ENCODE peak calls at places on chromosomes 6 and 20, in four cellular contexts. S is ascending aorta, D is heart right ventricle, E is breast epithelium. U is an unnamed sample.
A peak's percentile ranks its signal among the peaks of the same experiment; 100 is the strongest.

GRCh38 chr6:43954311-43955131 is 172.7 kb downstream of the MRPL14 start:
- DNase-seq in S (no peak), D (peak; percentile 73), E (no peak), U (peak; percentile 59)

GRCh38 chr6:153092082-153093013 is 38.7 kb downstream of the RGS17 start:
- DNase-seq in S (no peak), D (no peak), E (no peak), U (no peak)

GRCh38 chr6:128511518-128511917 is 8.9 kb downstream of the PTPRK start:
- DNase-seq in S (no peak), D (no peak), E (no peak), U (no peak)

GRCh38 chr6:68730291-68731054 is 95.4 kb downstream of the ADGRB3 start:
- DNase-seq in S (no peak), D (no peak), E (no peak), U (no peak)

GRCh38 chr20:15759546-15760216 is 813.6 kb downstream of the KIF16B start:
- DNase-seq in S (no peak), D (no peak), E (no peak), U (no peak)

GRCh38 chr6:31799781-31800180 is 4.2 kb upstream of the VARS1 start:
- DNase-seq in S (no peak), D (no peak), E (no peak), U (no peak)

GRCh38 chr20:35011589-35012226 is 56.0 kb downstream of the MYH7B start:
- DNase-seq in S (no peak), D (no peak), E (no peak), U (no peak)

GRCh38 chr20:5569021-5569420 is 181.2 kb upstream of the SHLD1 start:
- DNase-seq in S (no peak), D (no peak), E (no peak), U (no peak)

GRCh38 chr6:57303931-57304681 is 13.3 kb upstream of the PRIM2 start:
- DNase-seq in S (no peak), D (no peak), E (no peak), U (no peak)

GRCh38 chr20:60993647-60994046 is 258.4 kb upstream of the CDH4 start:
- DNase-seq in S (no peak), D (no peak), E (no peak), U (no peak)

GRCh38 chr6:99822741-99823512 is 171.1 kb downstream of the MCHR2 start:
- DNase-seq in S (no peak), D (no peak), E (no peak), U (no peak)

GRCh38 chr6:169991031-169991390 is 239.6 kb downstream of the ERMARD start:
- DNase-seq in S (no peak), D (no peak), E (no peak), U (no peak)

GRCh38 chr6:30685977-30686907 is at the start of gene PPP1R18:
- DNase-seq in S (no peak), D (peak; percentile 87), E (peak; percentile 77), U (peak; percentile 85)

GRCh38 chr20:63939061-63939935 is 16.9 kb downstream of the UCKL1 start:
- DNase-seq in S (no peak), D (peak; percentile 0), E (no peak), U (no peak)

GRCh38 chr6:155171747-155172191 is 92.0 kb upstream of the CLDN20 start:
- DNase-seq in S (no peak), D (no peak), E (no peak), U (no peak)

GRCh38 chr6:77292564-77293546 is 170.4 kb downstream of the HTR1B start:
- DNase-seq in S (no peak), D (no peak), E (no peak), U (no peak)

GRCh38 chr20:46552460-46553420 is 2.3 kb upstream of the OCSTAMP start:
- DNase-seq in S (no peak), D (no peak), E (no peak), U (no peak)

GRCh38 chr6:161804804-161805203 is 530.9 kb upstream of the AGPAT4 start:
- DNase-seq in S (no peak), D (no peak), E (no peak), U (no peak)

GRCh38 chr6:3259491-3259958 is 778 bp downstream of the PSMG4 start:
- DNase-seq in S (no peak), D (peak; percentile 33), E (no peak), U (peak; percentile 46)

GRCh38 chr20:30812739-30813411 is 444.6 kb upstream of the DEFB115 start:
- DNase-seq in S (no peak), D (no peak), E (no peak), U (no peak)

GRCh38 chr6:167495506-167496391 is 170.9 kb downstream of the TTLL2 start:
- DNase-seq in S (no peak), D (no peak), E (no peak), U (no peak)

GRCh38 chr6:55009114-55009513 is 162.5 kb downstream of the FAM83B start:
- DNase-seq in S (no peak), D (no peak), E (no peak), U (no peak)

GRCh38 chr6:108477034-108477433 is 83.7 kb upstream of the FOXO3 start:
- DNase-seq in S (no peak), D (no peak), E (no peak), U (no peak)

GRCh38 chr6:37200085-37200484 is 30.1 kb downstream of the PIM1 start:
- DNase-seq in S (no peak), D (no peak), E (no peak), U (no peak)

GRCh38 chr6:106858653-106859092 is 115.9 kb downstream of the CD24 start:
- DNase-seq in S (no peak), D (no peak), E (no peak), U (peak; percentile 15)

GRCh38 chr6:12275084-12275483 is 15.1 kb upstream of the EDN1 start:
- DNase-seq in S (no peak), D (no peak), E (no peak), U (no peak)

GRCh38 chr6:30006170-30007131 is 54.6 kb upstream of the POLR1H start:
- DNase-seq in S (no peak), D (peak; percentile 41), E (peak; percentile 58), U (peak; percentile 44)

GRCh38 chr20:20710847-20711315 is 1.6 kb downstream of the RALGAPA2 start:
- DNase-seq in S (no peak), D (no peak), E (no peak), U (peak; percentile 67)

GRCh38 chr20:9609892-9610502 is 95.6 kb downstream of the LAMP5 start:
- DNase-seq in S (no peak), D (no peak), E (peak; percentile 57), U (no peak)

GRCh38 chr6:112416885-112417284 is 69.8 kb downstream of the RFPL4B start:
- DNase-seq in S (no peak), D (no peak), E (no peak), U (no peak)

GRCh38 chr6:112415366-112415765 is 68.2 kb downstream of the RFPL4B start:
- DNase-seq in S (no peak), D (no peak), E (no peak), U (no peak)

GRCh38 chr6:112408522-112408921 is 61.4 kb downstream of the RFPL4B start:
- DNase-seq in S (no peak), D (no peak), E (no peak), U (no peak)

GRCh38 chr6:112409311-112409710 is 62.2 kb downstream of the RFPL4B start:
- DNase-seq in S (no peak), D (no peak), E (no peak), U (no peak)

GRCh38 chr6:112413805-112414204 is 66.7 kb downstream of the RFPL4B start:
- DNase-seq in S (no peak), D (no peak), E (no peak), U (no peak)
- TF ChIP-seq CTCF in S (no peak), D (no peak), E (no peak), U (no peak)

GRCh38 chr20:53171065-53171464 is 198.9 kb downstream of the TSHZ2 start:
- DNase-seq in S (no peak), D (no peak), E (no peak), U (no peak)
- H3K4me1 ChIP-seq in S (no peaks in the 10 kb centered on the region), D (no peaks in the 10 kb centered on the region), E (no peaks in the 10 kb centered on the region), U (no peaks in the 10 kb centered on the region)

GRCh38 chr6:16130437-16130891 is 1.6 kb downstream of the MYLIP start:
- DNase-seq in S (no peak), D (no peak), E (no peak), U (no peak)

GRCh38 chr6:16127471-16127870 is 1.4 kb upstream of the MYLIP start:
- DNase-seq in S (no peak), D (no peak), E (no peak), U (no peak)

GRCh38 chr6:16130932-16131387 is 2.1 kb downstream of the MYLIP start:
- DNase-seq in S (no peak), D (no peak), E (no peak), U (no peak)

GRCh38 chr6:16128759-16129622 is at the start of gene MYLIP:
- DNase-seq in S (peak; percentile 92), D (peak; percentile 99), E (peak; percentile 99), U (peak; percentile 98)

GRCh38 chr6:16129623-16130243 is 847 bp downstream of the MYLIP start:
- DNase-seq in S (no peak), D (no peak), E (no peak), U (no peak)
- TF ChIP-seq CTCF in S (no peak), D (no peak), E (no peak), U (no peak)

GRCh38 chr6:41693866-41694265 is 41.5 kb downstream of the TFEB start:
- DNase-seq in S (no peak), D (no peak), E (no peak), U (no peak)

GRCh38 chr6:41692080-41692675 is 43.2 kb downstream of the TFEB start:
- DNase-seq in S (no peak), D (no peak), E (no peak), U (peak; percentile 12)

GRCh38 chr6:41691426-41692079 is 43.9 kb downstream of the TFEB start:
- DNase-seq in S (no peak), D (no peak), E (no peak), U (no peak)

GRCh38 chr6:41693281-41693838 is 42.0 kb downstream of the TFEB start:
- DNase-seq in S (no peak), D (no peak), E (no peak), U (no peak)

DNA sequence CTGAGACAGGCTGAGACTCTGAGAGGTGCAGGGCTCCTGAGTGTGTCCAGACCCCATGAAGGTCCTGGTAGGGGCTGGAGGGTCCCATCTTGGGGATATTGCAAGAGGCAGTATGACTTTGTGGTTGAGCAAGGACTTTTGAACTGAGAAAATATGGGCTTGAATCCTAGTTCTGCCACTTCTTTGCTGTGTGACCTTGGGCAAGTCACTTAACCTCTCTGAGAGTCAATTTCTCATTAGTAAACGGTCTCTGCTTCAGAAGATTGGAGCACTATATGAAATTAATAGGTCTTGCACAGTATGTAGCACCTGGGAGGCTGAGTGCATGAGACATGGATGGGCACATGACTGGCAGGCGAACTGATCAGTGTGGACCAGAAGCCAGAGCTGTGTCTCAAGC is 42.7 kb downstream of the TFEB start:
- DNase-seq in S (no peak), D (no peak), E (no peak), U (no peak)
- H3K4me1 ChIP-seq in S (no peaks in the 10 kb centered on the region), D (peaks cover 12% of the 10 kb centered on the region), E (peaks cover 9% of the 10 kb centered on the region), U (no peaks in the 10 kb centered on the region)

DNA sequence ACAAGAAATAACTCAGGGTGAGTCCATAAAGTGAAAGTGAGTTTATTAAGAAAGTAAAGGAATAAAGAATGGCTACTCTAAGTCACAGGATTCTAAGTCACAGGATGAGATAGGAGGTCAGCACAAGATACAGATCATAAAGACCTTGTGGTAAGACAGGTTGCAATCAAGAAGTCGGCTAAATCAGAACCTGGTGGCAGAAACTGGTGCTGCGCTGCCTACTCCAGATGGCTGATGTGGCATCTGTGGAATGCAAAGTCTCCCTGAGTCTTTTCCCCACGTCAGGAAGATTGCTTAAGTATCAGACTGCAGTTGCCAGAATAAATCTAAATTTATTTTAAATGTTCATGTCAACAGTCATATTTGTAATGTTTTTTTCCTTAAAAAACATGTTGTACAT is 10.7 kb upstream of the KCNK15 start:
- DNase-seq in S (no peak), D (no peak), E (no peak), U (no peak)
- TF ChIP-seq CTCF in S (peak; percentile 46), D (no peak), E (no peak), U (no peak)